ENCODE peak calls at places on chromosomes 7 and 10, in four cellular contexts. F is A549, G is transverse colon, U is tibial nerve. Y is an unnamed sample. For H3K4me1, the result is how much of the 10 kb centered on the place peaks cover.

GRCh38 chr10:85946713-85947326 is 419.8 kb downstream of the GRID1 start:
- DNase-seq in F (no peak), G (no peak), U (no peak), Y (no peak)

GRCh38 chr10:72201293-72201692 is 14.5 kb upstream of the ANAPC16 start:
- DNase-seq in F (no peak), G (no peak), U (no peak), Y (no peak)

GRCh38 chr7:156610130-156610529 is 30.4 kb upstream of the RNF32 start:
- DNase-seq in F (no peak), G (no peak), U (no peak), Y (no peak)

GRCh38 chr10:26621889-26622681 is 75.4 kb upstream of the PDSS1 start:
- DNase-seq in F (peak), G (peak), U (peak), Y (no peak)

GRCh38 chr10:26479766-26480492 is 41.8 kb downstream of the APBB1IP start:
- DNase-seq in F (no peak), G (no peak), U (no peak), Y (no peak)

GRCh38 chr7:157567666-157568065 is 230.9 kb downstream of the DNAJB6 start:
- DNase-seq in F (no peak), G (no peak), U (no peak), Y (no peak)

GRCh38 chr7:116663744-116664143 is 8.3 kb upstream of the MET start:
- DNase-seq in F (no peak), G (no peak), U (no peak), Y (no peak)

GRCh38 chr10:79258894-79259293 is 88.4 kb upstream of the PPIF start:
- DNase-seq in F (no peak), G (no peak), U (no peak), Y (no peak)

GRCh38 chr7:138097064-138097741 is 20.9 kb downstream of the AKR1D1 start:
- DNase-seq in F (peak), G (peak), U (no peak), Y (no peak)

GRCh38 chr7:116227678-116228239 is 17.4 kb downstream of the TES start:
- DNase-seq in F (no peak), G (no peak), U (no peak), Y (no peak)

GRCh38 chr10:91349381-91349780 is 60.8 kb upstream of the HECTD2 start:
- DNase-seq in F (peak), G (no peak), U (no peak), Y (no peak)

GRCh38 chr10:69835875-69836727 is 34.4 kb downstream of the COL13A1 start:
- DNase-seq in F (no peak), G (no peak), U (no peak), Y (no peak)

GRCh38 chr10:103859161-103860141 is 4.1 kb upstream of the SH3PXD2A start:
- DNase-seq in F (peak), G (peak), U (peak), Y (no peak)

GRCh38 chr10:113681533-113682470 is 2.1 kb downstream of the CASP7 start:
- DNase-seq in F (no peak), G (no peak), U (no peak), Y (no peak)

GRCh38 chr7:1671876-1672451 is 1.9 kb downstream of the ELFN1 start:
- DNase-seq in F (no peak), G (no peak), U (no peak), Y (peak)

GRCh38 chr10:74869635-74870034 is 43.2 kb downstream of the KAT6B start:
- DNase-seq in F (no peak), G (no peak), U (no peak), Y (no peak)

GRCh38 chr7:133778472-133778871 is 348.7 kb upstream of the LRGUK start:
- DNase-seq in F (no peak), G (no peak), U (no peak), Y (no peak)

GRCh38 chr7:116384936-116385635 is 114.5 kb upstream of the CAV2 start:
- DNase-seq in F (no peak), G (no peak), U (no peak), Y (no peak)

GRCh38 chr7:120825152-120825551 is 32.8 kb downstream of the TSPAN12 start:
- DNase-seq in F (no peak), G (no peak), U (no peak), Y (no peak)

GRCh38 chr7:137717811-137718271 is 128.9 kb downstream of the DGKI start:
- DNase-seq in F (no peak), G (no peak), U (no peak), Y (no peak)

GRCh38 chr10:77877461-77878344 is 48.9 kb downstream of the DLG5 start:
- DNase-seq in F (no peak), G (peak), U (no peak), Y (no peak)

GRCh38 chr7:137476937-137477336 is 133.4 kb upstream of the PTN start:
- DNase-seq in F (no peak), G (no peak), U (no peak), Y (no peak)

GRCh38 chr7:43463401-43463980 is 119.4 kb upstream of the STK17A start:
- DNase-seq in F (no peak), G (no peak), U (no peak), Y (no peak)

GRCh38 chr7:48253020-48253419 is 81.8 kb downstream of the ABCA13 start:
- DNase-seq in F (no peak), G (no peak), U (no peak), Y (no peak)

GRCh38 chr7:36821617-36822016 is 97.3 kb upstream of the AOAH start:
- DNase-seq in F (no peak), G (no peak), U (no peak), Y (no peak)

GRCh38 chr10:116849271-116850057 is at the start of gene ENO4:
- DNase-seq in F (peak), G (peak), U (peak), Y (peak)

GRCh38 chr7:121027761-121028681 is 39.5 kb downstream of the CPED1 start:
- DNase-seq in F (no peak), G (no peak), U (no peak), Y (no peak)

GRCh38 chr10:77377678-77378352 is 259.8 kb downstream of the KCNMA1 start:
- DNase-seq in F (no peak), G (no peak), U (no peak), Y (no peak)

GRCh38 chr7:29622335-29623265 is 59.0 kb downstream of the PRR15 start:
- DNase-seq in F (peak), G (no peak), U (no peak), Y (no peak)

GRCh38 chr7:98229991-98230745 is 18.9 kb downstream of the BHLHA15 start:
- DNase-seq in F (no peak), G (no peak), U (no peak), Y (no peak)

GRCh38 chr10:100562806-100563293 is 27.1 kb downstream of the HIF1AN start:
- DNase-seq in F (peak), G (no peak), U (no peak), Y (no peak)

GRCh38 chr7:151286148-151286547 is 37.7 kb upstream of the SMARCD3 start:
- DNase-seq in F (no peak), G (no peak), U (no peak), Y (no peak)

GRCh38 chr7:14899065-14899464 is 3.5 kb downstream of the DGKB start:
- DNase-seq in F (no peak), G (no peak), U (no peak), Y (no peak)
- TF ChIP-seq EP300 in F (no peak), G (no peak), U (no peak), Y (no peak)

GRCh38 chr7:131067220-131067619 is 260.5 kb upstream of the MKLN1 start:
- DNase-seq in F (no peak), G (no peak), U (no peak), Y (no peak)
- H3K4me1 ChIP-seq in F (half or more), G (under half), U (under half), Y (under half)

DNA sequence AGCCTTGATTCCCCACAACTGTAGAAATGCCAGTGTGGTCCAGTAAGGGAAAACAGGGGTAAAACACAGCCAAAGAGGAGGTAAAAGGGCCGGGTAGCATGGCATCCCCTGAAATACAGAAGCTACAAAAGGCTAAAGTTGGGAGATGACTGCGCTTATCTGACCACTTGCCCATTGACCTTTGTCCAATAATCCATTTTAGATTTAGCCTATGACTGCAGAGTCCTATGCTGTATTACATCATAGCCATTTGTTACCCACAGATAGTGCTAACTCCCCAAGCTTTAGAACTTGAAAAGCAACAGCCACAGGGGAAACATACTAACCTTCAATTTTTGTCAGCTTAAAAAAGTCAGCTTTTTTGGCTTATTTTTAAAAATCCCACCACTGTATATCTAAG is 26.2 kb downstream of the MTPN start:
- DNase-seq in F (no peak), G (no peak), U (no peak), Y (no peak)
- TF ChIP-seq EP300 in F (no peak), G (no peak), U (no peak), Y (no peak)

GRCh38 chr10:124624006-124624405 is 120.2 kb downstream of the FAM53B start:
- DNase-seq in F (no peak), G (no peak), U (no peak), Y (no peak)
- H3K4me1 ChIP-seq in F (under half), G (under half), U (half or more), Y (half or more)

GRCh38 chr10:48536226-48536500 is 68.7 kb downstream of the ARHGAP22 start:
- DNase-seq in F (no peak), G (no peak), U (no peak), Y (no peak)

GRCh38 chr10:48531486-48531885 is 73.4 kb downstream of the ARHGAP22 start:
- DNase-seq in F (no peak), G (no peak), U (no peak), Y (no peak)

GRCh38 chr10:48535416-48536225 is 69.3 kb downstream of the ARHGAP22 start:
- DNase-seq in F (no peak), G (no peak), U (no peak), Y (peak)

GRCh38 chr10:48533540-48533939 is 71.3 kb downstream of the ARHGAP22 start:
- DNase-seq in F (no peak), G (no peak), U (no peak), Y (no peak)

DNA sequence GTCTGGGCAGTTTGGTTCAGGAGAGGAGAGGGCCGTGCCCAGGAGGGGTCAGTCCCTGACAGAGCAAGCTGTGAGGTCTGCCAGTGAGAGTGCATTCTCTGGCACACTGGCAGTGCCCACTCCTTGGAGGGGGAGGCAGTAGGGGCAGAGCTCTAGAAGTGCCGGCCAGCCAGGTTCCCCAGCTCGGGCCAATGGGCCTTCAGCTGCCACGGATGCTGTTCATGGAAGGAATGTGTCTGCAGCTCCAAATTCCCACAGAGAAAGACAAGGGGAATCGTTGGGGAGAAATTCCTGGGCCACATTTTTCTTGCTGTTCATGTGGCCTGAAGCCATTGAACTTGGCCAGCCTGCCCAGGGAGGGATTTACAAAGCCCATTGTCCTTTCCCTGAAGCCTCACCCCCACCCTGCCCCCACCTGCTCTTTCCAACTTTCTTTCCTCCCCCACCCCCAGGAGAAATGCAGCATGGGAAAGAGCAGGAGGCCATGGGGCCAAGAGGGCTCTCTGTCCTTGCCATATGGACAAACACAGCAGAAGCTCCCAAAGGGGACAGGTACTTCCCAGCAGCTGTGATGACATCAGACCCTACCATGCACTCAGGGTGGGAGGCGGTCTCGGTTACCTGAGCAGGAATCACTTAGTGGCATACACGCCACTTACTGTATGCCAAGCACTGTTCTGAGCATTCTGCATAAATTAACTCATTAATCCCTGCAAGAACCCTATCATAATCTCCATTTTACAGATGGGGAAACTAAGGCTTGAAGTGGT is 70.7 kb downstream of the ARHGAP22 start:
- DNase-seq in F (no peak), G (no peak), U (no peak), Y (peak)
- TF ChIP-seq EP300 in F (no peak), G (no peak), U (no peak), Y (no peak)

DNA sequence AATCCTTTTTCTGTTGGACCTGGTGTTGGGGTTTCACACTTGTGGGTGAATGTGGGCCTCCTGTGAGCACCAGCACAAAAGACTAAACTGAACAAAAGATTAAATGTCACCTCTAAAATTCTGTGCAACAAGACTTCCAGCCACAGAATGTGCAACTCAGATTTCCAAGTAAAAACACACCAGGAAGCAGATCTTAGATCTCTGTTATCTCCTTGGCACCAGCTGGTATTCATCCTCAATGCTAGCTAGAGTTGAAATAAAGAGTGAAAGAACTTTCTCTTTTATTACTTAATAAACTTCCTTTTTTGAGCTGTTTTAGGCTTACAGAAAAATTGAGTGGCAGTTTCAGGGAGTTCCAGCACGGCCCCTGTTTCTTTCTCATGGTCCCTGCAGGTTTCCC is 40.2 kb downstream of the EGFR start:
- DNase-seq in F (no peak), G (no peak), U (no peak), Y (no peak)
- H3K4me1 ChIP-seq in F (half or more), G (under half), U (under half), Y (half or more)

GRCh38 chr10:29110172-29110571 is 178.7 kb upstream of the LYZL1 start:
- DNase-seq in F (no peak), G (no peak), U (no peak), Y (no peak)
- TF ChIP-seq EP300 in F (no peak), G (no peak), U (no peak), Y (no peak)

Y was measured in suprapubic skin.